ENCODE peak calls at places on chromosomes 11 and 22, in seven cellular contexts. V is mesendoderm; A is brain microvascular endothelial cell; B is mucosa of descending colon; Y is MCF 10A; O is amniotic epithelial cell; T is activated naive CD8-positive, alpha-beta T cell treated with anti-CD3 and anti-CD28 coated beads, Interleukin-2, amount 10 ng/mL, durations not matched to agents 7 days and 5 days. E is an unnamed sample.

GRCh38 chr11:8759634-8760033 is 77.0 kb downstream of the RPL27A start:
- DNase-seq in Y (no peak), O (no peak), A (no peak), T (no peak), B (peak; percentile 42), V (no peak), E (no peak)

GRCh38 chr11:112292785-112293407 is 32.2 kb upstream of the PLET1 start:
- DNase-seq in Y (peak; percentile 96), B (no peak), V (no peak), T (no peak), A (peak; percentile 81), O (peak; percentile 89), E (peak; percentile 84)

GRCh38 chr11:35478411-35479139 is 46.8 kb downstream of the PAMR1 start:
- DNase-seq in Y (no peak), A (no peak), T (no peak), B (peak; percentile 45), O (no peak), V (no peak), E (no peak)

GRCh38 chr11:19642185-19642591 is 70.4 kb upstream of the NAV2 start:
- DNase-seq in Y (peak; percentile 34), B (no peak), T (no peak), A (no peak), V (no peak), O (peak; percentile 40), E (no peak)

GRCh38 chr22:49720279-49720959 is 107.3 kb downstream of the BRD1 start:
- DNase-seq in V (no peak), B (no peak), A (no peak), O (no peak), Y (no peak), T (no peak), E (no peak)

GRCh38 chr22:37802310-37803194 is 5.2 kb upstream of the GCAT start:
- DNase-seq in V (peak; percentile 75), Y (peak; percentile 42), T (peak; percentile 55), O (peak; percentile 40), B (peak; percentile 83), A (no peak), E (no peak)

GRCh38 chr11:102139081-102139498 is 28.8 kb downstream of the YAP1 start:
- DNase-seq in T (no peak), Y (peak; percentile 72), B (no peak), V (peak; percentile 55), A (peak; percentile 74), O (peak; percentile 81), E (peak; percentile 91)

GRCh38 chr11:74636633-74637184 is 44.3 kb downstream of the POLD3 start:
- DNase-seq in Y (peak; percentile 77), B (no peak), T (no peak), V (no peak), O (peak; percentile 93), A (peak; percentile 58), E (peak; percentile 84)

GRCh38 chr11:122897606-122898210 is 15.1 kb downstream of the JHY start:
- DNase-seq in V (no peak), T (no peak), O (peak; percentile 60), Y (no peak), B (no peak), A (peak; percentile 32), E (peak; percentile 55)

GRCh38 chr22:39188809-39189208 is 36.3 kb upstream of the CBX7 start:
- DNase-seq in A (no peak), O (no peak), V (no peak), B (no peak), Y (no peak), T (peak; percentile 15), E (no peak)

GRCh38 chr11:11163256-11163655 is 189.8 kb downstream of the CSNK2A3 start:
- DNase-seq in B (no peak), O (no peak), Y (no peak), V (peak; percentile 63), T (no peak), A (no peak), E (peak; percentile 13)

GRCh38 chr11:44049832-44050231 is 2.1 kb downstream of the ACCSL start:
- DNase-seq in O (no peak), B (no peak), A (no peak), Y (no peak), T (no peak), V (no peak), E (no peak)

GRCh38 chr11:2569731-2570210 is 125.0 kb downstream of the KCNQ1 start:
- DNase-seq in V (no peak), O (no peak), A (no peak), B (peak; percentile 19), T (no peak), Y (no peak), E (no peak)

GRCh38 chr22:27752771-27753170 is 48.8 kb downstream of the MN1 start:
- DNase-seq in Y (peak; percentile 85), O (peak; percentile 79), V (no peak), B (peak; percentile 37), A (peak; percentile 11), T (no peak), E (peak; percentile 37)

GRCh38 chr22:17871726-17872458 is 97.6 kb upstream of the BID start:
- DNase-seq in A (no peak), B (peak; percentile 29), V (no peak), Y (no peak), O (no peak), T (no peak), E (no peak)